ENCODE peak calls at places on chromosome 22, in ten cellular contexts. Y is body of pancreas, Z is adrenal gland, L is transverse colon, G is ovary, U is stomach, F is tibial nerve, K is GM12892, H is GM12891, R is A549. C is an unnamed sample.

GRCh38 chr22:33538277-33538885 is 381.9 kb downstream of the LARGE1 start:
- DNase-seq in L (no peak), R (no peak), Z (no peak), G (no peak), H (no peak), K (no peak), U (no peak), F (no peak), Y (no peak), C (no peak)

GRCh38 chr22:44667829-44668189 is 34.2 kb upstream of the PRR5 start:
- DNase-seq in Y (no peak), H (no peak), U (no peak), L (peak; percentile 53), F (no peak), R (no peak), G (no peak), K (no peak), Z (no peak), C (no peak)

GRCh38 chr22:39984006-39984405 is 10.7 kb upstream of the FAM83F start:
- DNase-seq in F (no peak), H (no peak), G (no peak), L (no peak), K (no peak), Z (no peak), U (no peak), R (no peak), Y (no peak), C (no peak)

GRCh38 chr22:27317961-27318360 is 483.6 kb downstream of the MN1 start:
- DNase-seq in R (no peak), G (no peak), K (no peak), F (no peak), Y (no peak), U (no peak), Z (no peak), L (peak; percentile 43), H (no peak), C (no peak)

GRCh38 chr22:40572976-40573375 is 63.5 kb downstream of the MRTFA start:
- DNase-seq in K (no peak), H (no peak), U (no peak), F (peak; percentile 33), G (no peak), Y (no peak), R (no peak), L (no peak), Z (no peak), C (no peak)

GRCh38 chr22:49320714-49321476 is 506.8 kb downstream of the BRD1 start:
- DNase-seq in U (peak; percentile 17), H (no peak), L (no peak), Y (no peak), F (no peak), Z (peak; percentile 20), K (no peak), G (no peak), R (no peak), C (no peak)

GRCh38 chr22:37433786-37434185 is 6.5 kb upstream of the ELFN2 start:
- DNase-seq in Z (no peak), K (no peak), R (no peak), F (no peak), Y (no peak), L (no peak), U (no peak), H (no peak), G (no peak), C (no peak)

GRCh38 chr22:43829448-43829821 is 17.3 kb upstream of the EFCAB6 start:
- DNase-seq in U (no peak), L (no peak), G (no peak), Z (no peak), H (no peak), Y (no peak), F (no peak), K (no peak), R (no peak), C (no peak)

GRCh38 chr22:38089474-38089851 is 5.5 kb upstream of the SLC16A8 start:
- DNase-seq in R (no peak), U (no peak), G (no peak), Y (no peak), L (no peak), Z (no peak), H (no peak), F (no peak), K (no peak), C (no peak)

GRCh38 chr22:45441158-45441557 is 27.7 kb downstream of the RIBC2 start:
- DNase-seq in G (peak; percentile 73), Y (peak; percentile 55), L (peak; percentile 51), R (peak; percentile 57), F (peak; percentile 66), U (peak; percentile 35), K (no peak), Z (peak; percentile 77), H (peak; percentile 41), C (peak; percentile 51)

GRCh38 chr22:36088292-36088691 is 59.7 kb upstream of the RBFOX2 start:
- DNase-seq in H (no peak), R (no peak), G (no peak), Y (no peak), F (no peak), L (no peak), U (no peak), Z (no peak), K (no peak), C (no peak)

GRCh38 chr22:50502628-50503474 is 4.7 kb downstream of the LMF2 start:
- DNase-seq in F (no peak), L (no peak), Z (no peak), H (no peak), Y (peak; percentile 16), U (no peak), G (no peak), K (no peak), R (no peak), C (no peak)

GRCh38 chr22:50169774-50170341 is 673 bp upstream of the PANX2 start:
- DNase-seq in F (no peak), Z (peak; percentile 56), Y (peak; percentile 54), R (no peak), K (no peak), U (peak; percentile 59), H (no peak), G (peak; percentile 31), L (no peak), C (no peak)

GRCh38 chr22:23837496-23837859 is 1.3 kb downstream of the DERL3 start:
- DNase-seq in H (no peak), Y (peak; percentile 27), R (no peak), F (no peak), L (no peak), K (no peak), Z (no peak), G (no peak), U (no peak), C (no peak)

GRCh38 chr22:23836692-23837495 is 1.9 kb downstream of the DERL3 start:
- DNase-seq in Z (no peak), K (no peak), F (no peak), H (no peak), L (no peak), G (peak; percentile 16), U (no peak), R (no peak), Y (no peak), C (no peak)

GRCh38 chr22:23837911-23838685 is 708 bp downstream of the DERL3 start:
- DNase-seq in U (no peak), Y (no peak), K (no peak), G (no peak), R (no peak), L (no peak), Z (no peak), H (no peak), F (no peak), C (no peak)

GRCh38 chr22:23840026-23840425 is 1.2 kb upstream of the DERL3 start:
- DNase-seq in H (no peak), U (no peak), K (no peak), R (no peak), Z (no peak), L (no peak), F (no peak), Y (no peak), G (no peak), C (no peak)

GRCh38 chr22:23838686-23839468 is at the start of gene DERL3:
- DNase-seq in H (peak; percentile 94), U (peak; percentile 99), G (peak; percentile 87), K (peak; percentile 93), Z (peak; percentile 100), R (peak; percentile 91), F (peak; percentile 95), L (peak; percentile 99), Y (peak; percentile 98), C (peak; percentile 87)
- TF ChIP-seq POLR2A in H (no peak), U (no peak), G (no peak), K (no peak), Z (no peak), R (no peak), F (no peak), L (no peak), Y (no peak), C (no peak)

GRCh38 chr22:23767673-23768548 is at the start of gene CHCHD10:
- DNase-seq in L (peak; percentile 90), G (peak; percentile 84), U (peak; percentile 85), R (peak; percentile 77), K (peak; percentile 82), Y (peak; percentile 85), F (peak; percentile 74), H (peak; percentile 83), Z (peak; percentile 92), C (no peak)
- TF ChIP-seq POLR2A in L (peak; percentile 94), G (no peak), U (no peak), R (peak; percentile 52), K (peak; percentile 80), Y (peak; percentile 72), F (peak; percentile 62), H (peak; percentile 52), Z (peak; percentile 80), C (peak; percentile 45)

GRCh38 chr22:46573781-46574437 is 36.5 kb upstream of the CELSR1 start:
- DNase-seq in F (peak; percentile 4), G (no peak), L (peak; percentile 8), R (no peak), K (no peak), H (no peak), Z (no peak), Y (peak; percentile 57), U (no peak), C (no peak)

GRCh38 chr22:46576556-46577351 is 39.3 kb upstream of the CELSR1 start:
- DNase-seq in L (peak; percentile 66), F (no peak), U (peak; percentile 68), H (peak; percentile 90), R (no peak), Y (peak; percentile 55), Z (no peak), G (peak; percentile 63), K (peak; percentile 84), C (peak; percentile 58)

GRCh38 chr22:46574438-46574992 is 37.1 kb upstream of the CELSR1 start:
- DNase-seq in L (peak; percentile 19), U (no peak), K (no peak), Y (peak; percentile 11), F (peak; percentile 3), R (no peak), Z (no peak), G (no peak), H (no peak), C (no peak)

GRCh38 chr22:46575915-46576555 is 38.6 kb upstream of the CELSR1 start:
- DNase-seq in G (no peak), R (peak; percentile 31), F (no peak), L (peak; percentile 74), Y (peak; percentile 46), H (no peak), K (no peak), U (no peak), Z (no peak), C (no peak)

GRCh38 chr22:46574993-46575914 is 37.8 kb upstream of the CELSR1 start:
- DNase-seq in G (no peak), H (no peak), Y (peak; percentile 90), L (peak; percentile 71), R (peak; percentile 44), U (peak; percentile 74), K (no peak), F (peak; percentile 2), Z (no peak), C (no peak)
- TF ChIP-seq POLR2A in G (no peak), H (no peak), Y (peak; percentile 37), L (peak; percentile 59), R (no peak), U (no peak), K (no peak), F (no peak), Z (no peak), C (no peak)

GRCh38 chr22:18077639-18078328 is at the start of gene PEX26:
- DNase-seq in R (peak; percentile 93), Z (peak; percentile 98), F (peak; percentile 93), K (peak; percentile 88), L (peak; percentile 96), U (peak; percentile 96), Y (peak; percentile 95), H (peak; percentile 87), G (peak; percentile 88), C (peak; percentile 80)
- TF ChIP-seq POLR2A in R (peak; percentile 38), Z (peak; percentile 90), F (no peak), K (peak; percentile 89), L (peak; percentile 84), U (no peak), Y (peak; percentile 46), H (peak; percentile 91), G (no peak), C (peak; percentile 28)